ENCODE peak calls at places on chromosomes 6 and 20, in ten cellular contexts. F, L, X, U, B, P, V, I, M and K are unnamed samples.

GRCh38 chr6:164057876-164058275 is 643.4 kb downstream of the QKI start:
- DNase-seq in I (no peak), X (no peak), V (no peak), U (no peak), B (no peak), L (no peak), M (no peak), F (no peak), P (peak), K (no peak)

GRCh38 chr20:23634985-23635767 is 2.6 kb downstream of the CST3 start:
- DNase-seq in P (no peak), U (no peak), B (no peak), M (no peak), V (no peak), I (no peak), F (no peak), L (no peak), X (no peak), K (no peak)

GRCh38 chr6:47403801-47404200 is 73.8 kb upstream of the CD2AP start:
- DNase-seq in V (no peak), M (no peak), L (no peak), I (no peak), F (no peak), U (no peak), P (no peak), X (no peak), B (no peak), K (no peak)

GRCh38 chr20:24460712-24461111 is 8.7 kb upstream of the SYNDIG1 start:
- DNase-seq in M (no peak), U (no peak), B (no peak), V (no peak), P (no peak), I (no peak), X (no peak), F (no peak), L (no peak), K (no peak)

GRCh38 chr6:17303444-17303843 is 22.3 kb downstream of the RBM24 start:
- DNase-seq in F (no peak), M (no peak), I (no peak), B (no peak), X (no peak), V (no peak), P (no peak), L (no peak), U (no peak), K (no peak)

GRCh38 chr6:106747139-106747538 is 117.8 kb downstream of the QRSL1 start:
- DNase-seq in U (no peak), L (no peak), P (no peak), V (peak), M (no peak), I (no peak), F (no peak), X (no peak), B (no peak), K (no peak)

GRCh38 chr20:49948809-49949507 is 12.8 kb downstream of the RNF114 start:
- DNase-seq in V (no peak), F (no peak), M (no peak), B (peak), U (no peak), L (peak), I (peak), P (no peak), X (no peak), K (no peak)

GRCh38 chr6:170224694-170225660 is 65.9 kb downstream of the DLL1 start:
- DNase-seq in P (no peak), B (peak), V (peak), X (no peak), L (peak), M (no peak), F (no peak), U (no peak), I (no peak), K (no peak)

GRCh38 chr6:35441642-35442041 is 10.5 kb upstream of the FANCE start:
- DNase-seq in B (no peak), X (no peak), U (no peak), I (no peak), P (no peak), M (no peak), L (no peak), V (no peak), F (no peak), K (no peak)

GRCh38 chr6:133837801-133838349 is 51.0 kb upstream of the TCF21 start:
- DNase-seq in V (no peak), L (peak), P (peak), B (no peak), I (no peak), U (peak), X (peak), M (peak), F (peak), K (peak)

GRCh38 chr6:68778356-68779020 is 143.4 kb downstream of the ADGRB3 start:
- DNase-seq in V (peak), I (no peak), X (no peak), F (no peak), P (no peak), B (no peak), M (peak), U (no peak), L (peak), K (peak)

GRCh38 chr20:51447097-51447764 is 95.3 kb downstream of the NFATC2 start:
- DNase-seq in M (peak), V (no peak), F (no peak), P (peak), U (no peak), X (no peak), L (peak), B (peak), I (peak), K (peak)

GRCh38 chr20:40706977-40707582 is 18.0 kb upstream of the MAFB start:
- DNase-seq in I (no peak), L (no peak), M (no peak), P (no peak), U (no peak), B (no peak), V (no peak), F (no peak), X (no peak), K (no peak)

GRCh38 chr6:26003102-26003694 is 40.6 kb downstream of the TRIM38 start:
- DNase-seq in L (peak), X (no peak), V (peak), U (peak), M (peak), I (no peak), F (no peak), B (peak), P (peak), K (peak)

GRCh38 chr6:54801669-54802068 is 44.9 kb upstream of the FAM83B start:
- DNase-seq in U (no peak), F (no peak), I (peak), P (peak), M (no peak), B (peak), X (no peak), L (peak), V (no peak), K (no peak)